ENCODE peak calls at places on chromosomes 6 and 20, in five cellular contexts. O, D, C, S and E are unnamed samples.

GRCh38 chr6:81204741-81205140 is 547.7 kb downstream of the TENT5A start:
- DNase-seq in O (no peak), D (no peak), C (no peak), S (no peak), E (no peak)

GRCh38 chr20:63896136-63896890 is 1.4 kb downstream of the DNAJC5 start:
- DNase-seq in O (peak; percentile 31), D (no peak), C (no peak), S (peak; percentile 81), E (peak; percentile 70)

GRCh38 chr6:101686653-101687052 is 293.1 kb downstream of the GRIK2 start:
- DNase-seq in O (no peak), D (no peak), C (no peak), S (no peak), E (no peak)

GRCh38 chr6:104837158-104837557 is 22.6 kb downstream of the HACE1 start:
- DNase-seq in O (no peak), D (no peak), C (no peak), S (no peak), E (no peak)

GRCh38 chr6:110471966-110472365 is 4.4 kb downstream of the SLC22A16 start:
- DNase-seq in O (no peak), D (no peak), C (no peak), S (no peak), E (no peak)

GRCh38 chr6:4943716-4944115 is 60.1 kb downstream of the RPP40 start:
- DNase-seq in O (no peak), D (no peak), C (no peak), S (no peak), E (no peak)

GRCh38 chr6:7332090-7332745 is 19.2 kb upstream of the SSR1 start:
- DNase-seq in O (no peak), D (no peak), C (no peak), S (no peak), E (no peak)

GRCh38 chr20:32501709-32502108 is 83.4 kb downstream of the NOL4L start:
- DNase-seq in O (no peak), D (no peak), C (no peak), S (no peak), E (no peak)

GRCh38 chr6:20875369-20875963 is 341.2 kb downstream of the CDKAL1 start:
- DNase-seq in O (peak; percentile 52), D (no peak), C (no peak), S (no peak), E (no peak)

GRCh38 chr20:38221041-38221589 is 39.4 kb downstream of the KIAA1755 start:
- DNase-seq in O (peak; percentile 67), D (peak; percentile 44), C (no peak), S (peak; percentile 71), E (peak; percentile 67)

GRCh38 chr6:140020207-140020791 is 645.9 kb upstream of the CITED2 start:
- DNase-seq in O (no peak), D (no peak), C (no peak), S (no peak), E (no peak)

GRCh38 chr6:5497896-5498578 is 236.7 kb downstream of the FARS2 start:
- DNase-seq in O (no peak), D (no peak), C (no peak), S (no peak), E (no peak)

DNA sequence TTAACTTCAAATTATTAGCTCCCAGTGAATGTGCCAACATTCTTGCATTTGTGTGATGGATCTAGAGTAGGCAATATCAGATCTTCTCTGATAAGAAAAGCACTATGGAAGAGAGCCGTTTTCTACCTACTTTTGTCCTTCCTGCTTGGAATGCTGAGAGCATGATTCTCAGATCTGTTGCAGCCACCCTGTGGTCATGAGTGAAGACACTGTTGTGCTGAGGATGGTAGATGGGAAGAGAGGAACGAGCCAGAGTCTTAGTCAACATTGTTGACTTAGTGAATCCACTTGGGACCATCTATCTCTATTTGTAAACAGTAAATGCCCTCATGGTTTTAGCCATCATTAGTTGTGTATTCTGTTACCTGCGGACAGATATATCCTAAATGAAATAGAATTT is 202.6 kb downstream of the CD109 start:
- DNase-seq in O (no peak), D (no peak), C (no peak), S (no peak), E (no peak)
- TF ChIP-seq CTCF in O (no peak), D (no peak), C (no peak), S (no peak), E (no peak)

GRCh38 chr20:25352746-25353145 is 37.9 kb downstream of the ABHD12 start:
- DNase-seq in O (no peak), D (no peak), C (no peak), S (no peak), E (no peak)

GRCh38 chr20:25353368-25353753 is 37.3 kb downstream of the ABHD12 start:
- DNase-seq in O (no peak), D (no peak), C (no peak), S (no peak), E (no peak)

GRCh38 chr20:25355191-25355590 is 35.4 kb downstream of the ABHD12 start:
- DNase-seq in O (no peak), D (no peak), C (no peak), S (no peak), E (no peak)

GRCh38 chr20:25355866-25356265 is 34.8 kb downstream of the ABHD12 start:
- DNase-seq in O (no peak), D (no peak), C (no peak), S (no peak), E (no peak)

GRCh38 chr20:25353754-25354705 is 36.6 kb downstream of the ABHD12 start:
- DNase-seq in O (no peak), D (no peak), C (no peak), S (no peak), E (no peak)
- H3K9me3 ChIP-seq in O (no peaks in the 10 kb centered on the region), D (no peaks in the 10 kb centered on the region), C (no peaks in the 10 kb centered on the region), S (no peaks in the 10 kb centered on the region), E (no peaks in the 10 kb centered on the region)

GRCh38 chr6:116443105-116443504 is 18.1 kb upstream of the CALHM6 start:
- DNase-seq in O (no peak), D (no peak), C (no peak), S (no peak), E (no peak)

GRCh38 chr6:116444092-116444491 is 17.1 kb upstream of the CALHM6 start:
- DNase-seq in O (no peak), D (no peak), C (no peak), S (no peak), E (no peak)

GRCh38 chr6:116438590-116439448 is 22.4 kb upstream of the CALHM6 start:
- DNase-seq in O (no peak), D (no peak), C (no peak), S (no peak), E (no peak)

GRCh38 chr6:116436586-116436985 is 24.6 kb upstream of the CALHM6 start:
- DNase-seq in O (no peak), D (no peak), C (no peak), S (no peak), E (no peak)

GRCh38 chr6:116439572-116439971 is 21.6 kb upstream of the CALHM6 start:
- DNase-seq in O (no peak), D (no peak), C (no peak), S (no peak), E (no peak)
- H3K27ac ChIP-seq in O (no peak overlapping the region), D (no peak overlapping the region), C (no peak overlapping the region), S (no peak overlapping the region), E (no peak overlapping the region)

GRCh38 chr6:33405541-33405940 is 5.3 kb upstream of the PHF1 start:
- DNase-seq in O (no peak), D (no peak), C (no peak), S (no peak), E (no peak)
- TF ChIP-seq CTCF in O (no peak), D (no peak), C (no peak), S (no peak), E (no peak)